ENCODE peak calls at places on chromosomes 13 and 19, in four cellular contexts. One of them, this sample, is unnamed.

GRCh38 chr13:100646030-100646673 is 28.4 kb downstream of the TMTC4 start:
- DNase-seq in endodermal cell: peak; percentile 78
- DNase-seq in HT1080: peak; percentile 30
- DNase-seq in body of pancreas: peak; percentile 38
- DNase-seq in this sample: no peak

GRCh38 chr13:35712907-35713685 is 236.6 kb upstream of the MAB21L1 start:
- DNase-seq in endodermal cell: peak; percentile 33
- DNase-seq in HT1080: peak; percentile 39
- DNase-seq in body of pancreas: no peak
- DNase-seq in this sample: peak; percentile 42

GRCh38 chr13:23468811-23469210 is 35.3 kb upstream of the SACS start:
- DNase-seq in endodermal cell: no peak
- DNase-seq in HT1080: no peak
- DNase-seq in body of pancreas: no peak
- DNase-seq in this sample: no peak

GRCh38 chr19:5774921-5775320 is 9.6 kb downstream of the PRR22 start:
- DNase-seq in endodermal cell: no peak
- DNase-seq in HT1080: no peak
- DNase-seq in body of pancreas: no peak
- DNase-seq in this sample: no peak

GRCh38 chr13:76812971-76813691 is 73.1 kb downstream of the KCTD12 start:
- DNase-seq in endodermal cell: no peak
- DNase-seq in HT1080: no peak
- DNase-seq in body of pancreas: peak; percentile 35
- DNase-seq in this sample: no peak

GRCh38 chr13:58190578-58190977 is 559.0 kb downstream of the PCDH17 start:
- DNase-seq in endodermal cell: no peak
- DNase-seq in HT1080: no peak
- DNase-seq in body of pancreas: no peak
- DNase-seq in this sample: no peak

GRCh38 chr19:3366761-3367571 is 583 bp downstream of the NFIC start:
- DNase-seq in endodermal cell: peak; percentile 75
- DNase-seq in HT1080: peak; percentile 28
- DNase-seq in body of pancreas: peak; percentile 76
- DNase-seq in this sample: peak; percentile 64

GRCh38 chr13:46478641-46479040 is 74.3 kb upstream of the LRCH1 start:
- DNase-seq in endodermal cell: no peak
- DNase-seq in HT1080: no peak
- DNase-seq in body of pancreas: no peak
- DNase-seq in this sample: no peak

GRCh38 chr19:5149930-5150329 is 181.0 kb downstream of the KDM4B start:
- DNase-seq in endodermal cell: no peak
- DNase-seq in HT1080: no peak
- DNase-seq in body of pancreas: no peak
- DNase-seq in this sample: no peak

GRCh38 chr19:31054430-31054829 is 294.8 kb downstream of the TSHZ3 start:
- DNase-seq in endodermal cell: peak; percentile 90
- DNase-seq in HT1080: peak; percentile 65
- DNase-seq in body of pancreas: no peak
- DNase-seq in this sample: peak; percentile 88

GRCh38 chr13:53311561-53311960 is 282.9 kb downstream of the OLFM4 start:
- DNase-seq in endodermal cell: peak; percentile 52
- DNase-seq in HT1080: no peak
- DNase-seq in body of pancreas: no peak
- DNase-seq in this sample: no peak

GRCh38 chr19:32921624-32922023 is 50.1 kb downstream of the CEP89 start:
- DNase-seq in endodermal cell: no peak
- DNase-seq in HT1080: no peak
- DNase-seq in body of pancreas: no peak
- DNase-seq in this sample: no peak

GRCh38 chr19:36152061-36152885 is at the start of gene COX7A1:
- DNase-seq in endodermal cell: peak; percentile 54
- DNase-seq in HT1080: no peak
- DNase-seq in body of pancreas: peak; percentile 62
- DNase-seq in this sample: peak; percentile 20

GRCh38 chr19:4246767-4247593 is at the start of gene YJU2:
- DNase-seq in endodermal cell: peak; percentile 99
- DNase-seq in HT1080: peak; percentile 96
- DNase-seq in body of pancreas: peak; percentile 99
- DNase-seq in this sample: peak; percentile 100

GRCh38 chr19:52703917-52704316 is 30.9 kb downstream of the ZNF611 start:
- DNase-seq in endodermal cell: no peak
- DNase-seq in HT1080: no peak
- DNase-seq in body of pancreas: no peak
- DNase-seq in this sample: no peak

GRCh38 chr13:111901301-111901905 is 165.5 kb upstream of the SOX1 start:
- DNase-seq in endodermal cell: peak; percentile 32
- DNase-seq in HT1080: no peak
- DNase-seq in body of pancreas: no peak
- DNase-seq in this sample: no peak

GRCh38 chr13:106186366-106187030 is 349.0 kb downstream of the EFNB2 start:
- DNase-seq in endodermal cell: no peak
- DNase-seq in HT1080: peak; percentile 74
- DNase-seq in body of pancreas: no peak
- DNase-seq in this sample: no peak

GRCh38 chr13:75258159-75258782 is 223.7 kb downstream of the TBC1D4 start:
- DNase-seq in endodermal cell: no peak
- DNase-seq in HT1080: peak; percentile 52
- DNase-seq in body of pancreas: no peak
- DNase-seq in this sample: no peak

GRCh38 chr13:20901668-20902437 is 693 bp downstream of the XPO4 start:
- DNase-seq in endodermal cell: peak; percentile 80
- DNase-seq in HT1080: peak; percentile 56
- DNase-seq in body of pancreas: peak; percentile 41
- DNase-seq in this sample: peak; percentile 71

This sample was measured in SJCRH30.